ENCODE peak calls at places on chromosomes 13 and 19, in eight cellular contexts. C is WTC11, W is body of pancreas, K is coronary artery, V is K562, Z is AG09309, B is fibroblast of lung, G is upper lobe of right lung. O is an unnamed sample.

GRCh38 chr13:110407021-110407420 is 99.9 kb downstream of the COL4A2 start:
- DNase-seq in C (no peak), W (no peak), K (peak), V (no peak), Z (no peak), B (no peak), G (no peak), O (no peak)

GRCh38 chr13:45479661-45480060 is 14.9 kb downstream of the COG3 start:
- DNase-seq in C (no peak), W (no peak), K (no peak), V (no peak), Z (no peak), B (no peak), G (no peak), O (no peak)

GRCh38 chr13:37645181-37645580 is 46.6 kb upstream of the POSTN start:
- DNase-seq in C (no peak), W (no peak), K (no peak), V (no peak), Z (no peak), B (no peak), G (no peak), O (no peak)

GRCh38 chr19:38737921-38738731 is 6.1 kb downstream of the CAPN12 start:
- DNase-seq in C (no peak), W (no peak), K (no peak), V (no peak), Z (no peak), B (no peak), G (peak), O (no peak)

GRCh38 chr19:11444059-11444458 is 8.6 kb downstream of the PRKCSH start:
- DNase-seq in C (no peak), W (no peak), K (peak), V (no peak), Z (no peak), B (no peak), G (no peak), O (no peak)

GRCh38 chr13:97255515-97255999 is 33.4 kb downstream of the MBNL2 start:
- DNase-seq in C (no peak), W (no peak), K (no peak), V (no peak), Z (no peak), B (peak), G (no peak), O (no peak)

GRCh38 chr19:23402388-23402787 is 7.1 kb upstream of the ZNF91 start:
- DNase-seq in C (no peak), W (no peak), K (peak), V (no peak), Z (no peak), B (no peak), G (no peak), O (no peak)

GRCh38 chr13:95087746-95088305 is 213.4 kb downstream of the ABCC4 start:
- DNase-seq in C (no peak), W (no peak), K (no peak), V (no peak), Z (no peak), B (peak), G (no peak), O (no peak)

GRCh38 chr19:40613669-40614594 is 12.8 kb downstream of the LTBP4 start:
- DNase-seq in C (peak), W (peak), K (peak), V (peak), Z (no peak), B (peak), G (peak), O (peak)

GRCh38 chr19:5334366-5334739 is 6.3 kb downstream of the PTPRS start:
- DNase-seq in C (no peak), W (no peak), K (no peak), V (no peak), Z (no peak), B (no peak), G (no peak), O (no peak)

GRCh38 chr19:58326501-58326913 is 287 bp upstream of the ZSCAN22 start:
- DNase-seq in C (no peak), W (no peak), K (no peak), V (no peak), Z (no peak), B (no peak), G (no peak), O (no peak)

GRCh38 chr19:58330458-58330857 is 3.7 kb downstream of the ZSCAN22 start:
- DNase-seq in C (no peak), W (no peak), K (no peak), V (peak), Z (no peak), B (peak), G (no peak), O (no peak)

GRCh38 chr19:58326914-58327726 is at the start of gene ZSCAN22:
- DNase-seq in C (peak), W (peak), K (peak), V (peak), Z (peak), B (peak), G (peak), O (peak)

GRCh38 chr19:58325623-58326022 is 1.2 kb upstream of the ZSCAN22 start:
- DNase-seq in C (no peak), W (no peak), K (no peak), V (no peak), Z (no peak), B (peak), G (no peak), O (no peak)

GRCh38 chr19:58328999-58329398 is 2.2 kb downstream of the ZSCAN22 start:
- DNase-seq in C (peak), W (no peak), K (no peak), V (peak), Z (no peak), B (no peak), G (no peak), O (no peak)
- TF ChIP-seq CTCF in C (no peak), W (no peak), K (no peak), V (peak), Z (no peak), B (no peak), G (peak), O (no peak)

GRCh38 chr19:8361921-8362793 is 1.8 kb upstream of the ANGPTL4 start:
- DNase-seq in C (no peak), W (peak), K (peak), V (no peak), Z (peak), B (peak), G (peak), O (peak)

GRCh38 chr19:8366961-8367326 is 3.0 kb downstream of the ANGPTL4 start:
- DNase-seq in C (no peak), W (peak), K (no peak), V (no peak), Z (no peak), B (peak), G (peak), O (no peak)

GRCh38 chr19:8366121-8366581 is 2.2 kb downstream of the ANGPTL4 start:
- DNase-seq in C (no peak), W (peak), K (no peak), V (no peak), Z (no peak), B (no peak), G (no peak), O (no peak)

GRCh38 chr19:8367327-8368001 is 3.5 kb downstream of the ANGPTL4 start:
- DNase-seq in C (peak), W (peak), K (peak), V (peak), Z (peak), B (peak), G (peak), O (peak)

DNA sequence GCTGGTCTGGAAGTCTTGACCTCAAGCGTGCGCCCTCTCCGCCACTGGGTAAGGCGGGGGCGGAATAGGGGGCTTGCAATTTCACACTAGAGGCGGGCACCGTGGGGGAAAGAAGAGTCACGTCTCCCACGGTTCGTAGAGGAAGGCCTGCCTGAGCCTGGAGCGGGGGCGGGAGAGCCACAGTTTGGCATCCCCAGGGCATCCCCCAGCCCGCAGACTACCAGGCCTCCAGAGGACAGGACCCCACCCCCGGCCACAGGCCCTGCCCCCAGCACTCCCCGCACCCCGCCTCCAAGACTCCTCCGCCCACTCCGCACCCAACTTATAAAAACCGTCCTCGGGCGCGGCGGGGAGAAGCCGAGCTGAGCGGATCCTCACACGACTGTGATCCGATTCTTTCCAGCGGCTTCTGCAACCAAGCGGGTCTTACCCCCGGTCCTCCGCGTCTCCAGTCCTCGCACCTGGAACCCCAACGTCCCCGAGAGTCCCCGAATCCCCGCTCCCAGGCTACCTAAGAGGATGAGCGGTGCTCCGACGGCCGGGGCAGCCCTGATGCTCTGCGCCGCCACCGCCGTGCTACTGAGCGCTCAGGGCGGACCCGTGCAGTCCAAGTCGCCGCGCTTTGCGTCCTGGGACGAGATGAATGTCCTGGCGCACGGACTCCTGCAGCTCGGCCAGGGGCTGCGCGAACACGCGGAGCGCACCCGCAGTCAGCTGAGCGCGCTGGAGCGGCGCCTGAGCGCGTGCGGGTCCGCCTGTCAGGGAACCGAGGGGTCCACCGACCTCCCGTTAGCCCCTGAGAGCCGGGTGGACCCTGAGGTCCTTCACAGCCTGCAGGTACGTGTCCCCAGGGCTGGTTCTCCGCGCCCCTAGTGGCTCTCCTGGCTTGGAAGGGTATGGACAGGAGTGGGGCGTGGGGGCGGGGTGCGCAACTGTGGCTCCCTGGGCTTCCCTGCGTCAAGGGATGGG is at the start of gene ANGPTL4:
- DNase-seq in C (peak), W (peak), K (no peak), V (peak), Z (no peak), B (peak), G (peak), O (peak)
- TF ChIP-seq CTCF in C (no peak), W (no peak), K (no peak), V (peak), Z (peak), B (peak), G (no peak), O (no peak)

DNA sequence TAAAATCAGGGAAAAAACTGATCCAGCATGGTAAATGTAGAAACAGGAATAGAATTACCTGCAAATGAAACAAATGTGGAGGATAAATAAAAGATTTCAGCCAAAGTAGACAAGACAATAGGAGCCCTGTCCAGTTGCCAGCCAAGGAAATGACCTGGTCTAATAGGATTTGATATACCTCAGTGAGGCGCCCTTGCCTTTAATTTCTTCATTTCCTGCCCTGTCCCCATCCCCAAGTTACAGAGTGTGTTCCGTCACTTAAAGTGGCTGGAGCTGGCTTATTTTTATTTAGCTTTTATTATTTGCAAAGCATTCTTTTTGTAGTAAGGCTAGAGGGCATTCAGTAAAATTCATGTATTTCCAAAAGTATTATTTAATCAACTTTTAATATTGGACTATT is 1022.0 kb downstream of the EFNB2 start:
- DNase-seq in C (no peak), W (no peak), K (no peak), V (no peak), Z (no peak), B (no peak), G (no peak), O (no peak)
- TF ChIP-seq CTCF in C (no peak), W (no peak), K (no peak), V (no peak), Z (no peak), B (no peak), G (no peak), O (no peak)

DNA sequence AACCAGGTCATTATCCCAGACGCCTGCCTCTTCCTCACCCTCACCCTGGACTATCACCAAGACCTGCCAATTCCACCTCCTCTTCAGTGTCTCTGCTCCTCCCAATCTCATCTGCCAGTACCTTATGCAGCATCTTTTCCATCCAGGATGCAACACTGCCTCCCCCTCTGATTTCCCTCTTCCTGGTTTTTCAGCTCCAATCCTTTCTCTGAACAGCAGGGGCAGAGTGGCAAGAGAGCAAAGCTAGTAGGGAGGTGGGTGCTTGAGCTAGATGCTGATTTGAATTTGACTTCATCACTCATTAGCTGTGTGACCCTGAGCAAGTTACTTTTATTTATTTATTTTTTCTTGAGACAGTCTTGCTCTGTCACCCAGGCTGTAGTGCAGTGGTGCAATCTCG is 25.6 kb upstream of the CABP5 start:
- DNase-seq in C (peak), W (no peak), K (no peak), V (no peak), Z (no peak), B (no peak), G (no peak), O (no peak)
- TF ChIP-seq CTCF in C (no peak), W (no peak), K (no peak), V (no peak), Z (no peak), B (no peak), G (no peak), O (no peak)

GRCh38 chr19:29671393-29672076 is 6.3 kb downstream of the PLEKHF1 start:
- DNase-seq in C (no peak), W (peak), K (no peak), V (peak), Z (no peak), B (peak), G (peak), O (no peak)
- TF ChIP-seq CTCF in C (no peak), W (no peak), K (no peak), V (peak), Z (peak), B (no peak), G (peak), O (peak)

GRCh38 chr19:2610637-2611482 is 91.6 kb downstream of the GNG7 start:
- DNase-seq in C (peak), W (peak), K (peak), V (peak), Z (peak), B (peak), G (peak), O (peak)

GRCh38 chr19:2613507-2614295 is 88.8 kb downstream of the GNG7 start:
- DNase-seq in C (peak), W (peak), K (peak), V (peak), Z (no peak), B (peak), G (peak), O (no peak)

GRCh38 chr19:2609389-2610116 is 92.9 kb downstream of the GNG7 start:
- DNase-seq in C (no peak), W (no peak), K (no peak), V (no peak), Z (no peak), B (no peak), G (no peak), O (no peak)

GRCh38 chr19:2612619-2613249 is 89.8 kb downstream of the GNG7 start:
- DNase-seq in C (no peak), W (no peak), K (no peak), V (no peak), Z (no peak), B (no peak), G (no peak), O (no peak)

DNA sequence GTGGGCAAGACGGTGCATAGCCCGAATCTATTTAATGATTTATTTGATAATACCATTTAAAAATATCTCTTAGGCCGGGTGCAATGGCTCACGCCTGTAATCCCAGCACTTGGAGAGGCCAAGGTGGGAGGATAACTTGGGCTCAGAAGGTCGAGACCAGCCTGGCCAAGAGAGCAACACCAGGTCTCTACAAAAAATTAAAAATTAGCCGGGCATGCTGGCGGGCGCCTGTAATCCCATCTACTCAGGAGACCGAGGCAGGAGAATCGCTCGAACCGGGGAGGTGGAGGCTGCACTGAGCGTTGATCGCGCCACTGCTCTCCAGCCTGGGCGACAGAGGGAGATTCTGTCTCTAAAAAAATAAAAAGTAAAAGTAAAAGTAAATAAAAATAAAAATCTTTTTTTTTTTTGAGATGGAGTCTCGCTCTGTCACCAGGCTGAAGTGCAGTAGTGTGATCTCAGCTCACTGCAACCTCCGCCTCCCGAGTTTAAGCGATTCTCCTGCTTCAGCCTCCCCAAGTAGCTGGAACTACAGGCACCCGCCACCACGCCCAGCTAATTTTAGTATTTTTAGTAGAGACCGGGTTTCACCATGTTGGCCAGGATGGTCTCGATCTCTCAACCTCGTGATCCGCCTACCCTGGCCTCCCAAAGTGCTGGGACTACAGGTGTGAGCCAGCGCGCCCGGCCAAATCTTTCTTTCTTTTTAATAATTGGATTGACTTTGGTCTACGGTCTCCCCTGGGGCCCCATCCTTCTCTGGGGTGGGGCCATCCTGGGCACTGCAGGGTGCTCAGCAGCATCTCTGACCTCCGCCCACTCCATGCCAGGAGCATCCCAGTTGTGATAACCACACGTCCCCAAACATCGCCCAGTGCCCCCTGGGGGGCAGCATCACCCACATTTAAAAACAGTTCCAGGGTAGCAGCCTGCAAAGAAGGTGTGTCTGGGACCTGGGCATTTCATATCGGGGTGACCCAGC is 90.7 kb downstream of the GNG7 start:
- DNase-seq in C (no peak), W (no peak), K (no peak), V (no peak), Z (no peak), B (no peak), G (no peak), O (no peak)
- TF ChIP-seq CTCF in C (peak), W (no peak), K (no peak), V (no peak), Z (no peak), B (no peak), G (no peak), O (peak)

GRCh38 chr19:21335721-21336120 is 6.5 kb upstream of the ZNF708 start:
- DNase-seq in C (no peak), W (no peak), K (no peak), V (no peak), Z (no peak), B (no peak), G (no peak), O (no peak)
- TF ChIP-seq CTCF in C (no peak), W (no peak), K (no peak), V (no peak), Z (no peak), B (no peak), G (no peak), O (no peak)

GRCh38 chr13:21240586-21240985 is 64.1 kb downstream of the MRPL57 start:
- DNase-seq in C (no peak), W (no peak), K (no peak), V (no peak), Z (peak), B (peak), G (no peak), O (no peak)

GRCh38 chr13:21238267-21238666 is 61.8 kb downstream of the MRPL57 start:
- DNase-seq in C (no peak), W (no peak), K (no peak), V (no peak), Z (no peak), B (no peak), G (no peak), O (no peak)

GRCh38 chr13:21243045-21243842 is 66.8 kb downstream of the MRPL57 start:
- DNase-seq in C (no peak), W (no peak), K (no peak), V (peak), Z (no peak), B (no peak), G (no peak), O (no peak)

GRCh38 chr13:21243843-21244184 is 67.4 kb downstream of the MRPL57 start:
- DNase-seq in C (no peak), W (no peak), K (no peak), V (no peak), Z (no peak), B (no peak), G (no peak), O (no peak)

GRCh38 chr13:21242236-21242635 is 65.8 kb downstream of the MRPL57 start:
- DNase-seq in C (peak), W (no peak), K (no peak), V (no peak), Z (no peak), B (no peak), G (no peak), O (no peak)
- TF ChIP-seq CTCF in C (no peak), W (no peak), K (no peak), V (no peak), Z (no peak), B (no peak), G (no peak), O (no peak)